ENCODE peak calls at places on chromosomes 6 and 20, in nine cellular contexts. One of them, this sample, is unnamed.
A peak's percentile ranks its signal among the peaks of the same experiment; 100 is the strongest.

GRCh38 chr6:30782425-30783014 is 38.2 kb upstream of the IER3 start:
- DNase-seq in NCI-H1417: no peak
- DNase-seq in hepatic stellate cell: no peak
- DNase-seq in T-helper 2 cell: no peak
- DNase-seq in PC-3: peak; percentile 95
- DNase-seq in RWPE1: peak; percentile 53
- DNase-seq in adrenal gland: no peak
- DNase-seq in A172: peak; percentile 73
- DNase-seq in adipocyte: peak; percentile 62
- DNase-seq in this sample: peak; percentile 54

GRCh38 chr6:35534396-35535170 is 21.9 kb upstream of the TULP1 start:
- DNase-seq in T-helper 2 cell: no peak
- DNase-seq in A172: no peak
- DNase-seq in adipocyte: no peak
- DNase-seq in RWPE1: no peak
- DNase-seq in adrenal gland: no peak
- DNase-seq in PC-3: no peak
- DNase-seq in hepatic stellate cell: no peak
- DNase-seq in NCI-H1417: no peak
- DNase-seq in this sample: no peak

GRCh38 chr6:77466055-77467028 is 3.1 kb upstream of the HTR1B start:
- DNase-seq in hepatic stellate cell: peak; percentile 72
- DNase-seq in RWPE1: peak; percentile 55
- DNase-seq in NCI-H1417: peak; percentile 29
- DNase-seq in A172: peak; percentile 36
- DNase-seq in adrenal gland: peak; percentile 46
- DNase-seq in adipocyte: peak; percentile 89
- DNase-seq in PC-3: peak; percentile 32
- DNase-seq in T-helper 2 cell: no peak
- DNase-seq in this sample: peak; percentile 68

GRCh38 chr6:36678488-36679042 is at the start of gene CDKN1A:
- DNase-seq in PC-3: peak; percentile 92
- DNase-seq in T-helper 2 cell: peak; percentile 60
- DNase-seq in NCI-H1417: peak; percentile 90
- DNase-seq in A172: peak; percentile 69
- DNase-seq in hepatic stellate cell: peak; percentile 87
- DNase-seq in RWPE1: peak; percentile 83
- DNase-seq in adipocyte: peak; percentile 98
- DNase-seq in adrenal gland: peak; percentile 93
- DNase-seq in this sample: peak; percentile 93

GRCh38 chr6:53517021-53517420 is 27.9 kb downstream of the GCLC start:
- DNase-seq in PC-3: peak; percentile 40
- DNase-seq in adrenal gland: peak; percentile 40
- DNase-seq in A172: peak; percentile 7
- DNase-seq in RWPE1: no peak
- DNase-seq in adipocyte: peak; percentile 41
- DNase-seq in T-helper 2 cell: no peak
- DNase-seq in NCI-H1417: no peak
- DNase-seq in hepatic stellate cell: no peak
- DNase-seq in this sample: peak; percentile 35

GRCh38 chr20:37892001-37892400 is 10.9 kb upstream of the VSTM2L start:
- DNase-seq in A172: no peak
- DNase-seq in adrenal gland: no peak
- DNase-seq in T-helper 2 cell: no peak
- DNase-seq in hepatic stellate cell: no peak
- DNase-seq in RWPE1: no peak
- DNase-seq in PC-3: no peak
- DNase-seq in adipocyte: no peak
- DNase-seq in NCI-H1417: no peak
- DNase-seq in this sample: no peak

GRCh38 chr20:17023811-17024210 is 203.0 kb upstream of the PCSK2 start:
- DNase-seq in T-helper 2 cell: no peak
- DNase-seq in PC-3: no peak
- DNase-seq in RWPE1: no peak
- DNase-seq in adrenal gland: no peak
- DNase-seq in NCI-H1417: peak; percentile 73
- DNase-seq in A172: peak; percentile 14
- DNase-seq in adipocyte: no peak
- DNase-seq in hepatic stellate cell: no peak
- DNase-seq in this sample: no peak

GRCh38 chr6:37029249-37029959 is 23.9 kb downstream of the FGD2 start:
- DNase-seq in T-helper 2 cell: no peak
- DNase-seq in adipocyte: peak; percentile 83
- DNase-seq in PC-3: peak; percentile 91
- DNase-seq in hepatic stellate cell: peak; percentile 83
- DNase-seq in NCI-H1417: peak; percentile 49
- DNase-seq in adrenal gland: peak; percentile 67
- DNase-seq in A172: peak; percentile 92
- DNase-seq in RWPE1: no peak
- DNase-seq in this sample: peak; percentile 87

GRCh38 chr20:35263609-35264223 is 14.2 kb downstream of the MMP24OS start:
- DNase-seq in hepatic stellate cell: no peak
- DNase-seq in A172: peak; percentile 74
- DNase-seq in PC-3: peak; percentile 49
- DNase-seq in adrenal gland: no peak
- DNase-seq in T-helper 2 cell: no peak
- DNase-seq in RWPE1: no peak
- DNase-seq in adipocyte: no peak
- DNase-seq in NCI-H1417: no peak
- DNase-seq in this sample: peak; percentile 33

GRCh38 chr6:26031151-26031594 is 56.1 kb upstream of the HFE start:
- DNase-seq in hepatic stellate cell: no peak
- DNase-seq in adrenal gland: no peak
- DNase-seq in adipocyte: no peak
- DNase-seq in T-helper 2 cell: no peak
- DNase-seq in RWPE1: no peak
- DNase-seq in NCI-H1417: no peak
- DNase-seq in A172: no peak
- DNase-seq in PC-3: peak; percentile 50
- DNase-seq in this sample: no peak

GRCh38 chr6:18343741-18344140 is 43.4 kb upstream of the RNF144B start:
- DNase-seq in adipocyte: peak; percentile 28
- DNase-seq in A172: peak; percentile 26
- DNase-seq in T-helper 2 cell: no peak
- DNase-seq in NCI-H1417: no peak
- DNase-seq in hepatic stellate cell: peak; percentile 32
- DNase-seq in PC-3: peak; percentile 73
- DNase-seq in adrenal gland: no peak
- DNase-seq in RWPE1: peak; percentile 51
- DNase-seq in this sample: peak; percentile 16

GRCh38 chr6:41257369-41258195 is 28.9 kb downstream of the TREM1 start:
- DNase-seq in adipocyte: peak; percentile 83
- DNase-seq in A172: peak; percentile 17
- DNase-seq in adrenal gland: peak; percentile 51
- DNase-seq in RWPE1: no peak
- DNase-seq in T-helper 2 cell: no peak
- DNase-seq in PC-3: peak; percentile 73
- DNase-seq in hepatic stellate cell: no peak
- DNase-seq in NCI-H1417: peak; percentile 82
- DNase-seq in this sample: peak; percentile 8

GRCh38 chr20:25247100-25247665 is 702 bp upstream of the PYGB start:
- DNase-seq in adipocyte: peak; percentile 78
- DNase-seq in A172: no peak
- DNase-seq in NCI-H1417: peak; percentile 82
- DNase-seq in PC-3: peak; percentile 70
- DNase-seq in hepatic stellate cell: peak; percentile 78
- DNase-seq in RWPE1: peak; percentile 70
- DNase-seq in T-helper 2 cell: no peak
- DNase-seq in adrenal gland: peak; percentile 49
- DNase-seq in this sample: peak; percentile 61

GRCh38 chr6:49551126-49551865 is 828 bp downstream of the C6orf141 start:
- DNase-seq in RWPE1: no peak
- DNase-seq in hepatic stellate cell: no peak
- DNase-seq in A172: no peak
- DNase-seq in T-helper 2 cell: no peak
- DNase-seq in NCI-H1417: peak; percentile 72
- DNase-seq in adipocyte: peak; percentile 13
- DNase-seq in adrenal gland: no peak
- DNase-seq in PC-3: peak; percentile 34
- DNase-seq in this sample: peak; percentile 50

GRCh38 chr6:134372603-134373281 is 54.8 kb upstream of the SGK1 start:
- DNase-seq in hepatic stellate cell: peak; percentile 13
- DNase-seq in PC-3: no peak
- DNase-seq in NCI-H1417: no peak
- DNase-seq in T-helper 2 cell: no peak
- DNase-seq in adrenal gland: peak; percentile 56
- DNase-seq in A172: no peak
- DNase-seq in RWPE1: no peak
- DNase-seq in adipocyte: peak; percentile 92
- DNase-seq in this sample: no peak

GRCh38 chr20:48597521-48598302 is 230.1 kb downstream of the PREX1 start:
- DNase-seq in adipocyte: no peak
- DNase-seq in T-helper 2 cell: no peak
- DNase-seq in adrenal gland: no peak
- DNase-seq in RWPE1: no peak
- DNase-seq in PC-3: no peak
- DNase-seq in A172: no peak
- DNase-seq in hepatic stellate cell: no peak
- DNase-seq in NCI-H1417: no peak
- DNase-seq in this sample: no peak

GRCh38 chr6:140956567-140957306 is 1176.0 kb upstream of the GJE1 start:
- DNase-seq in adrenal gland: no peak
- DNase-seq in T-helper 2 cell: no peak
- DNase-seq in adipocyte: peak; percentile 79
- DNase-seq in NCI-H1417: peak; percentile 99
- DNase-seq in A172: peak; percentile 0
- DNase-seq in RWPE1: no peak
- DNase-seq in hepatic stellate cell: no peak
- DNase-seq in PC-3: no peak
- DNase-seq in this sample: peak; percentile 78

GRCh38 chr6:11613858-11614257 is 76.3 kb downstream of the TMEM170B start:
- DNase-seq in NCI-H1417: no peak
- DNase-seq in A172: peak; percentile 94
- DNase-seq in adrenal gland: no peak
- DNase-seq in RWPE1: peak; percentile 34
- DNase-seq in PC-3: peak; percentile 94
- DNase-seq in T-helper 2 cell: no peak
- DNase-seq in hepatic stellate cell: peak; percentile 64
- DNase-seq in adipocyte: peak; percentile 86
- DNase-seq in this sample: peak; percentile 91